ENCODE peak calls at places on chromosomes 4 and X, in four cellular contexts. One of them, this sample, is unnamed.
A peak's percentile ranks its signal among the peaks of the same experiment; 100 is the strongest.

GRCh38 chrX:34379891-34380290 is 247.8 kb upstream of the FAM47A start:
- DNase-seq in germinal center: no peak
- DNase-seq in K562: no peak
- DNase-seq in fibroblast of pulmonary artery: peak; percentile 29
- DNase-seq in this sample: no peak

GRCh38 chr4:81758865-81759264 is 287.2 kb upstream of the RASGEF1B start:
- DNase-seq in germinal center: no peak
- DNase-seq in K562: no peak
- DNase-seq in fibroblast of pulmonary artery: no peak
- DNase-seq in this sample: no peak

GRCh38 chrX:152821145-152821765 is 9.3 kb downstream of the CETN2 start:
- DNase-seq in germinal center: peak; percentile 13
- DNase-seq in K562: peak; percentile 51
- DNase-seq in fibroblast of pulmonary artery: peak; percentile 51
- DNase-seq in this sample: no peak

GRCh38 chr4:66693694-66694093 is 851.6 kb downstream of the CENPC start:
- DNase-seq in germinal center: no peak
- DNase-seq in K562: no peak
- DNase-seq in fibroblast of pulmonary artery: peak; percentile 42
- DNase-seq in this sample: no peak

GRCh38 chrX:56792270-56793111 is 63.4 kb downstream of the NBDY start:
- DNase-seq in germinal center: no peak
- DNase-seq in K562: no peak
- DNase-seq in fibroblast of pulmonary artery: no peak
- DNase-seq in this sample: no peak

GRCh38 chr4:72376901-72377300 is 192.1 kb downstream of the ADAMTS3 start:
- DNase-seq in germinal center: no peak
- DNase-seq in K562: no peak
- DNase-seq in fibroblast of pulmonary artery: no peak
- DNase-seq in this sample: no peak

GRCh38 chrX:130212371-130212770 is 40.6 kb downstream of the RAB33A start:
- DNase-seq in germinal center: no peak
- DNase-seq in K562: no peak
- DNase-seq in fibroblast of pulmonary artery: no peak
- DNase-seq in this sample: no peak

GRCh38 chrX:107298276-107298675 is 91.9 kb downstream of the DNAAF6 start:
- DNase-seq in germinal center: no peak
- DNase-seq in K562: no peak
- DNase-seq in fibroblast of pulmonary artery: no peak
- DNase-seq in this sample: no peak

This sample was measured in substantia nigra.